ENCODE peak calls at places on chromosomes 7 and 10, in eight cellular contexts. J, B, Y, I, Q, H, W and T are unnamed samples.

GRCh38 chr7:116500071-116500853 is 724 bp downstream of the CAV2 start:
- DNase-seq in H (no peak), Q (peak), B (no peak), I (no peak), Y (no peak), J (no peak), W (peak), T (no peak)

GRCh38 chr10:86951184-86951761 is 6.1 kb downstream of the MMRN2 start:
- DNase-seq in W (no peak), I (no peak), J (no peak), H (no peak), B (no peak), Q (no peak), Y (no peak), T (no peak)

GRCh38 chr7:26202019-26202985 is 757 bp downstream of the CBX3 start:
- DNase-seq in B (no peak), I (peak), Q (peak), Y (no peak), H (no peak), W (peak), J (no peak), T (no peak)

GRCh38 chr7:173120-173918 is 19.1 kb upstream of the FAM20C start:
- DNase-seq in H (no peak), W (no peak), B (no peak), I (no peak), Q (no peak), J (no peak), Y (no peak), T (no peak)

GRCh38 chr7:38512704-38513103 is 118.5 kb downstream of the AMPH start:
- DNase-seq in W (peak), Y (no peak), B (no peak), J (no peak), I (no peak), Q (no peak), H (no peak), T (no peak)

GRCh38 chr7:4834601-4835397 is 27.0 kb downstream of the PAPOLB start:
- DNase-seq in W (no peak), H (no peak), J (no peak), B (no peak), I (no peak), Y (no peak), Q (no peak), T (no peak)

GRCh38 chr7:4809691-4810090 is 34.3 kb downstream of the AP5Z1 start:
- DNase-seq in W (no peak), J (no peak), Y (no peak), I (no peak), Q (no peak), B (no peak), H (no peak), T (no peak)

GRCh38 chr10:100104300-100104699 is 22.6 kb upstream of the CPN1 start:
- DNase-seq in Q (no peak), J (no peak), W (no peak), Y (no peak), H (no peak), I (no peak), B (no peak), T (no peak)

GRCh38 chr10:77537720-77538373 is 99.8 kb downstream of the KCNMA1 start:
- DNase-seq in Q (no peak), B (no peak), J (no peak), W (no peak), Y (no peak), H (no peak), I (no peak), T (no peak)

GRCh38 chr7:104264281-104264680 is 56.5 kb upstream of the ORC5 start:
- DNase-seq in B (no peak), I (no peak), Y (no peak), Q (no peak), W (no peak), J (no peak), H (no peak), T (no peak)

GRCh38 chr10:93090619-93091018 is 16.9 kb downstream of the CYP26A1 start:
- DNase-seq in B (no peak), Q (no peak), H (no peak), W (no peak), J (no peak), Y (no peak), I (no peak), T (no peak)

GRCh38 chr10:131648386-131649020 is 252.3 kb upstream of the PPP2R2D start:
- DNase-seq in J (no peak), B (no peak), I (no peak), W (no peak), H (no peak), Y (no peak), Q (no peak), T (no peak)

GRCh38 chr7:19001854-19002253 is 115.6 kb downstream of the TWIST1 start:
- DNase-seq in Y (no peak), W (no peak), J (no peak), B (no peak), Q (no peak), H (no peak), I (no peak), T (no peak)

GRCh38 chr10:4131407-4132215 is 346.6 kb upstream of the KLF6 start:
- DNase-seq in B (no peak), W (peak), J (no peak), Q (no peak), I (no peak), H (peak), Y (no peak), T (peak)

GRCh38 chr10:62394556-62395018 is 20.4 kb downstream of the ZNF365 start:
- DNase-seq in W (no peak), H (no peak), Q (no peak), Y (no peak), J (no peak), I (no peak), B (no peak), T (no peak)

GRCh38 chr10:5628798-5629788 is 37.3 kb downstream of the ASB13 start:
- DNase-seq in B (no peak), H (no peak), J (no peak), I (no peak), Y (no peak), Q (no peak), W (peak), T (no peak)

GRCh38 chr7:91668217-91668616 is 212.3 kb downstream of the MTERF1 start:
- DNase-seq in W (no peak), I (no peak), H (no peak), Q (no peak), Y (no peak), B (no peak), J (no peak), T (no peak)

GRCh38 chr7:2758673-2759603 is 70.9 kb downstream of the AMZ1 start:
- DNase-seq in Y (no peak), I (no peak), H (peak), Q (no peak), B (no peak), J (peak), W (no peak), T (no peak)

GRCh38 chr7:2837476-2837875 is 6.6 kb downstream of the GNA12 start:
- DNase-seq in Q (no peak), B (no peak), I (no peak), Y (no peak), W (peak), H (no peak), J (no peak), T (no peak)

GRCh38 chr10:120644549-120645410 is 187.8 kb downstream of the PLPP4 start:
- DNase-seq in Q (no peak), B (no peak), W (no peak), J (no peak), H (no peak), I (no peak), Y (no peak), T (no peak)

GRCh38 chr7:22551768-22552513 is 52.0 kb upstream of the STEAP1B start:
- DNase-seq in H (no peak), Y (no peak), B (no peak), Q (no peak), I (no peak), W (no peak), J (peak), T (no peak)

GRCh38 chr10:126880926-126881325 is 24.3 kb upstream of the DOCK1 start:
- DNase-seq in Q (no peak), J (no peak), Y (no peak), W (no peak), B (no peak), H (no peak), I (no peak), T (no peak)

GRCh38 chr7:77913977-77914607 is 115.5 kb downstream of the PHTF2 start:
- DNase-seq in Y (no peak), W (no peak), Q (no peak), I (peak), H (no peak), J (no peak), B (no peak), T (no peak)

GRCh38 chr7:1112109-1112508 is 24.2 kb downstream of the GPER1 start:
- DNase-seq in B (no peak), W (peak), Y (no peak), J (no peak), I (no peak), H (no peak), Q (no peak), T (no peak)

GRCh38 chr7:89503281-89503680 is 651.0 kb upstream of the STEAP1 start:
- DNase-seq in Q (no peak), W (no peak), B (no peak), H (no peak), I (no peak), Y (no peak), J (no peak), T (no peak)

GRCh38 chr7:22464299-22464698 is 35.7 kb downstream of the STEAP1B start:
- DNase-seq in Y (no peak), B (no peak), Q (no peak), J (no peak), I (no peak), H (no peak), W (no peak), T (no peak)

GRCh38 chr7:106767073-106767472 is 98.0 kb upstream of the PIK3CG start:
- DNase-seq in H (no peak), W (no peak), J (no peak), B (no peak), I (no peak), Y (no peak), Q (no peak), T (no peak)

GRCh38 chr7:36623247-36623646 is 101.0 kb downstream of the AOAH start:
- DNase-seq in J (no peak), Y (no peak), H (no peak), Q (no peak), B (no peak), W (no peak), I (no peak), T (no peak)

GRCh38 chr7:127821146-127821545 is 169.2 kb downstream of the SND1 start:
- DNase-seq in I (no peak), H (no peak), W (peak), B (no peak), Y (no peak), Q (no peak), J (no peak), T (no peak)

GRCh38 chr7:103341466-103341865 is 3.1 kb downstream of the DNAJC2 start:
- DNase-seq in H (no peak), W (no peak), Q (no peak), J (no peak), I (no peak), B (no peak), Y (no peak), T (no peak)

GRCh38 chr7:132035517-132036362 is 479.3 kb upstream of the PODXL start:
- DNase-seq in Q (no peak), W (no peak), H (no peak), J (no peak), Y (no peak), B (no peak), I (no peak), T (no peak)

GRCh38 chr10:50629495-50630122 is 5.9 kb upstream of the SGMS1 start:
- DNase-seq in W (no peak), H (no peak), J (no peak), B (no peak), Q (no peak), I (no peak), Y (no peak), T (no peak)

GRCh38 chr10:132880148-132880981 is 62.0 kb downstream of the CFAP46 start:
- DNase-seq in W (no peak), Y (no peak), I (no peak), B (no peak), J (peak), Q (no peak), H (no peak), T (no peak)

GRCh38 chr10:70331486-70332268 is 47.9 kb upstream of the NPFFR1 start:
- DNase-seq in B (peak), I (peak), W (peak), Q (peak), H (peak), Y (peak), J (no peak), T (peak)

GRCh38 chr10:79380918-79381775 is 33.9 kb downstream of the PPIF start:
- DNase-seq in I (no peak), Q (no peak), Y (no peak), J (no peak), H (no peak), W (no peak), B (no peak), T (no peak)

GRCh38 chr10:24718031-24718855 is 5.4 kb downstream of the ARHGAP21 start:
- DNase-seq in J (no peak), W (no peak), Y (no peak), Q (no peak), I (no peak), B (peak), H (no peak), T (no peak)

GRCh38 chr7:91398341-91398740 is 134.1 kb downstream of the FZD1 start:
- DNase-seq in I (no peak), H (no peak), B (no peak), J (no peak), Q (no peak), Y (no peak), W (no peak), T (peak)

GRCh38 chr10:24814568-24815313 is 91.1 kb upstream of the ARHGAP21 start:
- DNase-seq in B (peak), I (no peak), W (peak), H (no peak), Y (peak), J (no peak), Q (no peak), T (no peak)

DNA sequence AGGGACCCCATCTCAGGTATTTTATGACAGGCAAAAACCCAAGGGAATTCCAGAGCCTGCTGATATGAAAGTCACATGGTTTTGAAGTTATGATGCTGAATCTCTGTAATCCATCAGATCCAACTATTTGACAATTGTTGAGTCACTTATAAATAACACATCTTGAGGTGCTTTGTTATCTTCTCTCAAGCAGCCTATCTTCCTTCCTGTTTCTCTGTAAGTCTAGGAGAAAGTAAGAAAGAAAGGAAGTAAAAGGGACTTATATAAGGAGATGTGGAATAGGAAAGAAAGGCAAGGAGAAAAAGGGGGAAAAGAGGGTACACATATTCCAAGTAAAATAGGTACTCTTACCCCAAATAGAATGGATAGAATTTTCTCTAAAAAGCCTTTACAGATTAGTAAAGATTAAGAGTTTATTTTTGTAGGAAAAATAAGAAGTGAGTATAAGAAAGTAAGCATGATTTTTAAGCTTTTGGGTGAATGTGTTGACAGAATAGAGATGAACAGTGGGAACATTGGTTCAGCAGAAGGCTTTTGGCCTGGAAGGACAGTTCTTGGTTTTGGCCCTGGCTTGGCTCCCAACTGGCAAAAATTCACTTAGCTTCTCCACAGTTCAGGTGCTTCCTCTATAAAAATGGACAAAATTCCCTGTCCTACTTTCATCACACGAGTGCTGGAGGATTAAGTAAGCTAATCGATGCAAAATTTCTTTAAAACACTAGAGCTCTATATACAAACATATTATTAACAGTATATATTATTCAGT is 39.6 kb upstream of the ANK3 start:
- DNase-seq in B (no peak), W (peak), Y (no peak), H (no peak), J (no peak), Q (no peak), I (no peak), T (no peak)
- H3K9ac ChIP-seq in B (no peak), W (peak), Y (no peak), H (no peak), J (no peak), Q (peak), I (no peak), T (no peak)

DNA sequence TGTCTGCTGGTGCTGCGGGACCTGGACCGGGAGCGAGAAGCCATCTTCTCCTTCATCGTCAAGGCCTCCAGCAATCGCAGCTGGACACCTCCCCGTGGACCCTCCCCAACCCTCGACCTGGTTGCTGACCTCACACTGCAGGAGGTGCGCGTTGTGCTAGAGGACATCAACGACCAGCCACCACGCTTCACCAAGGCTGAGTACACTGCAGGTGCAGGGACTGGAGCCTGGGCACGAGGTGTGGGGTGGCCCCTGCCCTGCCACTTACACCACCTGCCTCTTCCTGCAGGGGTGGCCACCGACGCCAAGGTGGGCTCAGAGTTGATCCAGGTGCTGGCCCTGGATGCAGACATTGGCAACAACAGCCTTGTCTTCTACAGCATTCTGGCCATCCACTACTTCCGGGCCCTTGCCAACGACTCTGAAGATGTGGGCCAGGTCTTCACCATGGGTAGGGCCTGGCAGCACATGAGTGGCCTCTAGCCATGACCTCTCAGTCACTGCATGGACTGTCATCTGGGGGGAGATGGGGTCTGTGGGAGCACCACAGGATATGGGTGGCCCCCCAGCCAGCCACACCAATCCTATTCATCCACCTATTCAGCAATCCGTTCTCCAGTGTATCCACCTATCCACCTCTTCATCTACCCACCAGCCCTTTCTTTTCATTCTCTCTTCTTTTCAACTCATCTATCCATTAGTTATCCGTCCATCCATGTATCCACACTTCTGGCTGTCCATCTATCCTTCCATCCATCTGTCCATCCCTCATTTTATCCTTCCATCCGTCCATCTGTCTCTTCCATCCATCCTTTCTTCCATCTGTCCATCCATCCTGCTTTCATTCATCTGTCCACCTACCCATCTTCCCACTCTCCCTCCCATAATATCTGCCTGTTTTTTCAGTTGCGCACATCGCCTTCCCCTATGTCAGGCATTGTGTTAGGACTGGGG is 34.5 kb upstream of the VSIR start:
- DNase-seq in Y (no peak), Q (no peak), W (no peak), H (no peak), J (no peak), B (no peak), I (no peak), T (no peak)
- TF ChIP-seq POLR2AphosphoS5 in Y (no peak), Q (no peak), W (no peak), H (no peak), J (no peak), B (no peak), I (no peak), T (no peak)

DNA sequence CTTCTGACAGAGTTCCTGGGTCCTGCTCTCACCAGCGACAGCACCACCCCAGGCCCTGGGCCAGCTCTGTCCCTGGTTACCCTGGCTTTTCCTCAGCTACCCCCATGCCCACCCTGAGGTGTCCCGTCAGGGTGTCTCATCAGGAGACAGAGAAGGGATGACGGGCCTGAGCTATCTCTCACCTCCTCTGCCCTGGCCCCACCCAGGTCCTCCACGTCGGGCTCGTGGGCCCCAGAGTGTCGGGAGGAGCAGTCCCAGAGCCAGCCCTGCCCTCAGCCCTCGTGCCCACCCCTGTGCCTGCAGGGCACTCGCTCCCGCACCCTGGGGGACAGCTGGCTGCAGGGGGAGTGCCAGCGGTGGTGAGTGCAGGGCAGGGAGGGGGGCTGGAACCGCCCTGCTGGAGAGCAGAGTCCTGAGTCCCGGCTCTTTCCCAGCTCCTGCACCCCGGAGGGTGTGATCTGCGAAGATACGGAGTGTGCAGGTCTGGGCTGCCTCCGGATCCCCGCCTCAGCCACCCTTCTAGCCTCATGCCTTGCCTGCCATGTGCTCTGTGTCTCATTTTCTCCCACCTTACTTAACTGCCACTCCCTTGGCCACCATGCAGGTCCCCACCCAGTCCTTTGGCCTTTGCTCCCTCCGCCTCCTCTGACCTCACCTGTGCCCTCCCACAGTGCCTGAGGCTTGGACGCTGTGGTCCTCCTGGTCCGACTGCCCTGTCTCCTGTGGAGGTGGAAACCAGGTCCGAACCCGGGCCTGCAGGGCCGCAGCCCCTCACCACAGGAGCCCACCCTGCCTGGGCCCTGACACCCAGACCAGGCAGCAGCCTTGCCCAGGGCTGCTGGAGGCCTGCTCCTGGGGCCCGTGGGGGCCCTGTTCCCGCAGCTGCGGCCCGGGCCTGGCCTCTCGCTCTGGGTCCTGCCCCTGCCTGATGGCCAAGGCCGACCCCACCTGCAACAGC is 16.7 kb upstream of the ZNF862 start:
- DNase-seq in W (no peak), B (peak), J (no peak), Q (peak), H (no peak), I (no peak), Y (no peak), T (no peak)
- H3K9ac ChIP-seq in W (no peak), B (peak), J (no peak), Q (no peak), H (no peak), I (peak), Y (no peak), T (no peak)

GRCh38 chr10:119058005-119058404 is 22.6 kb downstream of the EIF3A start:
- DNase-seq in H (no peak), Y (no peak), B (no peak), Q (no peak), J (no peak), I (no peak), W (no peak), T (no peak)

GRCh38 chr10:119060107-119060506 is 20.5 kb downstream of the EIF3A start:
- DNase-seq in W (no peak), J (no peak), B (no peak), Q (no peak), H (no peak), I (no peak), Y (no peak), T (no peak)

GRCh38 chr10:119061352-119061751 is 19.3 kb downstream of the EIF3A start:
- DNase-seq in J (no peak), Q (no peak), W (no peak), H (no peak), I (no peak), Y (no peak), B (no peak), T (no peak)

GRCh38 chr10:119059557-119059956 is 21.1 kb downstream of the EIF3A start:
- DNase-seq in Q (no peak), H (no peak), I (no peak), Y (no peak), J (no peak), B (no peak), W (no peak), T (no peak)

GRCh38 chr10:119061926-119062325 is 18.7 kb downstream of the EIF3A start:
- DNase-seq in W (no peak), Q (no peak), H (no peak), Y (no peak), B (no peak), I (no peak), J (peak), T (no peak)
- TF ChIP-seq POLR2AphosphoS5 in W (no peak), Q (no peak), H (no peak), Y (no peak), B (no peak), I (no peak), J (peak), T (no peak)

GRCh38 chr10:23151071-23151470 is 41.0 kb upstream of the PTF1A start:
- DNase-seq in H (no peak), B (no peak), Y (no peak), I (no peak), W (no peak), J (no peak), Q (no peak), T (no peak)
- H3K9ac ChIP-seq in H (no peak), B (no peak), Y (no peak), I (no peak), W (no peak), J (no peak), Q (no peak), T (no peak)